ENCODE peak calls at places on chromosomes 1 and 21, in eight cellular contexts. H is stomach, L is transverse colon, A is Panc1, Z is K562, V is breast epithelium, P is esophagus muscularis mucosa, J is GM23338. C is an unnamed sample.

GRCh38 chr1:84693774-84694173 is 3.5 kb upstream of the SSX2IP start:
- DNase-seq in H (no peak), L (no peak), A (no peak), Z (no peak), V (no peak), P (no peak), J (no peak), C (no peak)

GRCh38 chr21:45280178-45280821 is 7.4 kb downstream of the POFUT2 start:
- DNase-seq in H (peak), L (no peak), A (no peak), Z (no peak), V (no peak), P (no peak), J (no peak), C (peak)

GRCh38 chr1:169595764-169596711 is 9.8 kb upstream of the F5 start:
- DNase-seq in H (no peak), L (no peak), A (no peak), Z (no peak), V (no peak), P (peak), J (peak), C (no peak)

GRCh38 chr1:7478797-7479499 is 292.1 kb upstream of the VAMP3 start:
- DNase-seq in H (peak), L (peak), A (no peak), Z (no peak), V (no peak), P (peak), J (no peak), C (no peak)

GRCh38 chr1:175597969-175598765 is 145.2 kb downstream of the TNR start:
- DNase-seq in H (no peak), L (no peak), A (no peak), Z (no peak), V (no peak), P (no peak), J (no peak), C (no peak)

GRCh38 chr1:31955917-31956736 is 18.0 kb upstream of the PTP4A2 start:
- DNase-seq in H (peak), L (peak), A (no peak), Z (peak), V (peak), P (peak), J (peak), C (peak)

GRCh38 chr1:9835404-9835757 is 11.6 kb upstream of the CLSTN1 start:
- DNase-seq in H (no peak), L (peak), A (no peak), Z (no peak), V (no peak), P (no peak), J (no peak), C (no peak)

GRCh38 chr1:94092210-94092613 is 28.7 kb downstream of the ABCA4 start:
- DNase-seq in H (no peak), L (no peak), A (no peak), Z (no peak), V (no peak), P (no peak), J (no peak), C (no peak)

GRCh38 chr21:34811368-34811767 is 142.6 kb downstream of the CLIC6 start:
- DNase-seq in H (no peak), L (no peak), A (no peak), Z (no peak), V (no peak), P (no peak), J (no peak), C (no peak)

GRCh38 chr21:39650306-39650705 is 37.6 kb downstream of the B3GALT5 start:
- DNase-seq in H (no peak), L (no peak), A (no peak), Z (no peak), V (no peak), P (no peak), J (no peak), C (no peak)

GRCh38 chr1:195902779-195903178 is 705.5 kb downstream of the KCNT2 start:
- DNase-seq in H (no peak), L (no peak), A (no peak), Z (peak), V (no peak), P (no peak), J (no peak), C (no peak)

GRCh38 chr1:227445746-227446145 is 117.6 kb upstream of the ZNF678 start:
- DNase-seq in H (no peak), L (no peak), A (no peak), Z (no peak), V (no peak), P (no peak), J (no peak), C (no peak)

GRCh38 chr1:89489037-89489729 is 35.4 kb upstream of the LRRC8B start:
- DNase-seq in H (no peak), L (no peak), A (no peak), Z (no peak), V (no peak), P (no peak), J (no peak), C (no peak)

GRCh38 chr1:151189638-151190445 is at the start of gene VPS72:
- DNase-seq in H (peak), L (peak), A (no peak), Z (peak), V (peak), P (peak), J (peak), C (peak)
- TF ChIP-seq CTCF in H (no peak), L (peak), A (no peak), Z (peak), V (peak), P (no peak), J (no peak), C (peak)

GRCh38 chr1:162906485-162906884 is 45.5 kb upstream of the CCDC190 start:
- DNase-seq in H (no peak), L (no peak), A (no peak), Z (no peak), V (no peak), P (no peak), J (no peak), C (no peak)

GRCh38 chr1:162905174-162905573 is 44.2 kb upstream of the CCDC190 start:
- DNase-seq in H (no peak), L (no peak), A (no peak), Z (no peak), V (no peak), P (no peak), J (no peak), C (no peak)

GRCh38 chr1:162904579-162904978 is 43.6 kb upstream of the CCDC190 start:
- DNase-seq in H (no peak), L (no peak), A (no peak), Z (no peak), V (no peak), P (no peak), J (no peak), C (no peak)

GRCh38 chr1:162904023-162904422 is 43.0 kb upstream of the CCDC190 start:
- DNase-seq in H (no peak), L (no peak), A (no peak), Z (no peak), V (no peak), P (no peak), J (no peak), C (no peak)

DNA sequence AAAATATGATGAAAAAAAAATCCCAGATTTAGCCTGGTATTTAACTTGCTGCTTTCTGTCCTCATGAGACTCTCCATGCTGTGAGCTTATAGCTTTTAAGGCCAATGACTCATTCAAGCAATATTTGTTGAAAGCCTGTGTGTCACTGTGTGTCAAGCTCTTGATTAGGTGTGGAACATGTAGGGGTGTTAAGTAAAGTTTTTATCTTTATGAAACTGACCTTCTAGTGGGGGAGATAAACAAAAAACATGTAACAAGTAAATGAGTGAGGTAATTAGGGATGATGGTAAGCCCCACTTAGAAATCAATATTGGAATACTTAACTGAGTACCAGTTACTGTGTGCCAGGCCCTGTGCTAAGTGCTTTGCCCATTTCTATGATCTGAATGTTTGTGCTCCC is 44.8 kb upstream of the CCDC190 start:
- DNase-seq in H (no peak), L (no peak), A (peak), Z (peak), V (no peak), P (no peak), J (no peak), C (no peak)
- TF ChIP-seq POLR2AphosphoS5 in H (no peak), L (no peak), A (no peak), Z (no peak), V (no peak), P (no peak), J (no peak), C (no peak)

GRCh38 chr1:11790101-11790879 is 15.5 kb downstream of the MTHFR start:
- DNase-seq in H (no peak), L (no peak), A (no peak), Z (no peak), V (no peak), P (no peak), J (no peak), C (peak)

GRCh38 chr1:11787804-11788436 is 17.8 kb downstream of the MTHFR start:
- DNase-seq in H (no peak), L (no peak), A (no peak), Z (no peak), V (no peak), P (no peak), J (peak), C (peak)

GRCh38 chr1:11790880-11791715 is 14.7 kb downstream of the MTHFR start:
- DNase-seq in H (peak), L (peak), A (no peak), Z (peak), V (peak), P (peak), J (no peak), C (peak)

GRCh38 chr1:11788549-11789053 is 17.2 kb downstream of the MTHFR start:
- DNase-seq in H (no peak), L (no peak), A (no peak), Z (no peak), V (no peak), P (no peak), J (no peak), C (peak)

DNA sequence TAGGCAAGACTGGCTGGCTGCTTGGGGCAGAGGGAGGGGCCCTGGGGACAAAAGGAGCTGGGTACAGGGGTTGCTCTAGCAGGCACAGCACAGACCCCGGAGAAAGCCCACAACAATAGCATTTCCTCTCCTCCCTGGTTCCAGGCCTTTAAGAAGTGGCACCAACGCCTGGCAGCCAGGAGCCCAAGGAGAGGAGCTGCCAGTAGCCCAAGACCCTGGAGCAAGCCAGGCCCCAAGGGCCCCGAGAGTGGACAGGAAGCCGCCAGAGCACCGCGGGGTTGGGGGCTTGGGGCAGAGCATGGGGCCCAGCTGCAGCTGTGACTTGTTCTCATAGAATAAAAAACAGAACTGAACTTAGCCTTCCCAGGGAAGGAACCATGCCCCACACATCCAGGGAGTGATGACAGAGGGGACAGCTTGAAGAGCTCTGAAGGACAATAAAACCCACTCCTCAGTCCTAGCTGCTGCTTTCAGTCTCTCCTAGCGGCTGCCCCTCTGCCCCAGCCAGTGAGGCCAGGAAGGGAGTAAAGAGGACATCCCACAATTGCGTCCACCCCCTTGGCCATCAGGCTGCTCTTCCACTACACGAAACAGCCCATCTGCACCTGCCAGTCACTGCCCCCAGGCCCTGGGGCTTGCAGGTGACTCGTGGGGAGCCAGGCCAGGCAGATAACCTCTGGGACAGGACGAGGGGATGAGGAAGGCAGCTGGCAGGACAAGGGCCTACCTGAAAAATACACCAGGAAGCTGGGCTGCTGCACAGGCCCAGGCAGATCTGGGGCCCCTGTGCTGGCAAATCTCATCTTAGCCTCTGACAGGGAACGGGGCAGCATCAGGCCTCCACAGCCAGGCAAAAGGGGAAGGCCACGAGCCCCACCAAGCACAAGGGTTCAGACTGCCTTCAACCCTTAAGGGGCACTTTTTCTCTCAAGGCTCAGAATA is 16.4 kb downstream of the MTHFR start:
- DNase-seq in H (no peak), L (no peak), A (no peak), Z (no peak), V (no peak), P (no peak), J (no peak), C (peak)
- H3K4me3 ChIP-seq in H (no peak), L (no peak), A (no peak), Z (no peak), V (no peak), P (no peak), J (no peak), C (no peak)

GRCh38 chr1:1273152-1273534 is 511 bp downstream of the UBE2J2 start:
- DNase-seq in H (no peak), L (no peak), A (no peak), Z (no peak), V (no peak), P (no peak), J (no peak), C (no peak)

GRCh38 chr1:1274299-1274930 is 761 bp upstream of the UBE2J2 start:
- DNase-seq in H (no peak), L (no peak), A (no peak), Z (no peak), V (no peak), P (no peak), J (no peak), C (peak)

GRCh38 chr1:1270813-1271212 is 2.8 kb downstream of the UBE2J2 start:
- DNase-seq in H (no peak), L (no peak), A (no peak), Z (no peak), V (no peak), P (no peak), J (no peak), C (peak)

GRCh38 chr1:1273535-1274298 is at the start of gene UBE2J2:
- DNase-seq in H (peak), L (peak), A (no peak), Z (peak), V (peak), P (peak), J (peak), C (peak)

DNA sequence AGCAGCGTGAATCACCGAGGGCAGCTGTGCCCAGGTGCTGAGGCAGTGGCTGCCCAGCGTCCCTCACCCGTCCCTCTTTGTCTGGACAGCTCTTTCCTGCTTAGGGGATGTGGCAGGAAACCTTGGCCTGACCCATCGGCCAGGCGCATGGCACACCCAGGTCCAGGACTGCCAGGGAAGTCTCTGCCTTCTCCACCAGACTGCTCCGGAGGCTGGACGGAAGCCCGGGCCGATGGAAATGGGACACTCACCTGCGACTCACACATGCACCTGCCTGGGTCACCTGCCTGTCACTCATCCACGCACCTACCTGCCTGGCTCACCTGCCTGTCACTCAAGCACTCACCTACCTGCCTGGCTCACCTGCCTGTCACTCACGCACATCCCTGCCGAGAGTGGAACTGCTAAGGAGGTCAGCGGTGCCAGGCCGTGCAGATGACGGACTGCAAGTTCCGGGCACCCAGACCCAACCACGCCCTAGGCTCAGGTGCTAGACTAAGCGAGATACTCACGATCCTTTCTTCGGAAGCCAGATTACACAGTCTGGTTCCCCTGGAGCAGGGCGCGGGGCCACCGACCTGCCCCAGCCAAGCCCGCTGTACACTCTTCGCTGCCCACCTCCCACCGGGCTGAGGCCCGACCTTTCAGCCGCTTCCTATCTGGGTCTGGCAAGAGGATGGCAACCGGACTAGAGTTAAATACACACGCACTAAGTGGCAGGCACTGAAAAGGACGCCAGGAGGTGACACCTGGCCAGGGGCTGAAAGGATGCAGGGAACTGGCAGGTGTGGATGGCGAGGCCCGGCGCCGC is 1.1 kb downstream of the UBE2J2 start:
- DNase-seq in H (peak), L (peak), A (no peak), Z (no peak), V (peak), P (no peak), J (no peak), C (peak)
- TF ChIP-seq CTCF in H (no peak), L (no peak), A (no peak), Z (no peak), V (no peak), P (no peak), J (no peak), C (no peak)

DNA sequence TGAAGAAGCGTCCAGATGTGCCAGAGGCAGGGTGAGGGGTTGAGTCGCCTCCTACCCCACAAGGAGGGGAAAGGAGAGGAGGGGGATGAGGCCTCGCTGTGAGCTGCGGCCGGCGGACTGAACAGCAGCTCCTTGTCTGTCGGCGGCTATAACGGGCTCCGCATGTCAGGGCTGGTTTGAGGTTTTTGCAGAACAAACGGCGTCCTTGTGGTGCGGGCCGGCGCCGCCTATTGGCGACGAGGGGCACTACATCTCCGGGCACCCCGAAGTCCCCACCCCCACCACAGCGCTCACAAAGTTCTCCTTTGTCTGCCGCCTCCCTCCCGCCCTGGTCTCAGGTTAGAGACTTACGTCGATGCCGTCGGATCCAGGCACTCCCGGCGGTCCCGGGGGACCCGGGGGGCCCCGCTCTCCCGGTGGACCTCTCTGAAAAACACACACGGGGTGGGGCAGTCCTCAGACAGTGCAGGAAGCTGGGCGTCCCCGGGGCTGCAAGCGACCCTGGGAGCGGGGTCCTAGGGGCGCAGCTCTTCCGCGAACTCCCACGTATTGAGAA is 1.8 kb downstream of the COL9A2 start:
- DNase-seq in H (peak), L (peak), A (peak), Z (peak), V (peak), P (peak), J (peak), C (peak)
- TF ChIP-seq POLR2AphosphoS5 in H (no peak), L (no peak), A (no peak), Z (no peak), V (no peak), P (peak), J (no peak), C (peak)

GRCh38 chr1:62744594-62745577 is 39.0 kb upstream of the ATG4C start:
- DNase-seq in H (no peak), L (no peak), A (no peak), Z (no peak), V (no peak), P (no peak), J (no peak), C (no peak)

GRCh38 chr1:62746086-62746808 is 37.7 kb upstream of the ATG4C start:
- DNase-seq in H (no peak), L (no peak), A (peak), Z (peak), V (no peak), P (no peak), J (peak), C (no peak)

GRCh38 chr1:62746809-62747138 is 37.2 kb upstream of the ATG4C start:
- DNase-seq in H (no peak), L (no peak), A (no peak), Z (no peak), V (no peak), P (no peak), J (no peak), C (no peak)
- H3K4me3 ChIP-seq in H (no peak), L (no peak), A (no peak), Z (no peak), V (no peak), P (no peak), J (no peak), C (no peak)

GRCh38 chr1:145999321-146000024 is 3.1 kb upstream of the TXNIP start:
- DNase-seq in H (peak), L (peak), A (no peak), Z (no peak), V (no peak), P (no peak), J (no peak), C (no peak)

GRCh38 chr1:145996433-145997155 is at the start of gene TXNIP:
- DNase-seq in H (peak), L (peak), A (no peak), Z (peak), V (peak), P (peak), J (peak), C (peak)

GRCh38 chr1:145997156-145998023 is 1.0 kb upstream of the TXNIP start:
- DNase-seq in H (peak), L (peak), A (no peak), Z (peak), V (no peak), P (no peak), J (peak), C (peak)

GRCh38 chr1:146007048-146007784 is 10.8 kb upstream of the TXNIP start:
- DNase-seq in H (peak), L (peak), A (no peak), Z (peak), V (peak), P (no peak), J (peak), C (no peak)

DNA sequence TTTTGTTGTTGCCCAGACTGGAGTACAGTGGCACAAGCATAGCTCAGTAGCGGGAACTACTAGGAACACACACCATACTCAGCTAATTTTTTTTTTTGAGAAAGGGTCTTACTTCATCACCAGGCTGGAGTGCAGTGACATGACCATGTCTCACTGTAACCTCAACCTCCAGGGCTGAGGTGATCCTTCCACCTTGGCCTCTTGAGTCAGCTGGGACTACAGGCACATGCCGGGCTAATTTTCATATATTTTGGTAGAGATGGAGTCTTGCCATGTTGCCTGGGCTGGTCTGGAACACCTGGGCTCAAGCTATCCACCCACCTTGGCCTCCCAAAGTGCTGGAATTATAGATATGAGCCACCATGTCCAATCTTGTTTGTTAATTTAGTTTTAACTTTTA is 5.4 kb upstream of the TXNIP start:
- DNase-seq in H (no peak), L (no peak), A (no peak), Z (no peak), V (no peak), P (no peak), J (no peak), C (no peak)
- TF ChIP-seq CTCF in H (no peak), L (no peak), A (no peak), Z (no peak), V (no peak), P (no peak), J (no peak), C (no peak)

C was measured in spleen.